ENCODE peak calls at places on chromosomes 13 and 19, in seven cellular contexts. One of them, this sample, is unnamed.

GRCh38 chr13:31556376-31556775 is 182.9 kb upstream of the RXFP2 start:
- DNase-seq in T-helper 1 cell: no peak
- DNase-seq in stimulated activated CD8-positive, alpha-beta memory T cell treated with anti-CD3 and anti-CD28 coated beads, Interleukin-15, amount 100 ng/mL, for 4 hours: no peak
- DNase-seq in cardiac muscle cell: no peak
- DNase-seq in small intestine: no peak
- DNase-seq in ascending aorta: no peak
- DNase-seq in stimulated activated CD4-positive, alpha-beta T cell treated with anti-CD3 and anti-CD28 coated beads, Interleukin-4, amount 100 ng/mL, for 4 hours: no peak
- DNase-seq in this sample: no peak

GRCh38 chr13:67726979-67727378 is 496.8 kb upstream of the PCDH9 start:
- DNase-seq in small intestine: no peak
- DNase-seq in stimulated activated CD8-positive, alpha-beta memory T cell treated with anti-CD3 and anti-CD28 coated beads, Interleukin-15, amount 100 ng/mL, for 4 hours: no peak
- DNase-seq in stimulated activated CD4-positive, alpha-beta T cell treated with anti-CD3 and anti-CD28 coated beads, Interleukin-4, amount 100 ng/mL, for 4 hours: no peak
- DNase-seq in cardiac muscle cell: no peak
- DNase-seq in T-helper 1 cell: no peak
- DNase-seq in ascending aorta: no peak
- DNase-seq in this sample: no peak

GRCh38 chr13:35690546-35690945 is 214.1 kb upstream of the MAB21L1 start:
- DNase-seq in T-helper 1 cell: no peak
- DNase-seq in small intestine: no peak
- DNase-seq in cardiac muscle cell: no peak
- DNase-seq in ascending aorta: no peak
- DNase-seq in stimulated activated CD8-positive, alpha-beta memory T cell treated with anti-CD3 and anti-CD28 coated beads, Interleukin-15, amount 100 ng/mL, for 4 hours: no peak
- DNase-seq in stimulated activated CD4-positive, alpha-beta T cell treated with anti-CD3 and anti-CD28 coated beads, Interleukin-4, amount 100 ng/mL, for 4 hours: no peak
- DNase-seq in this sample: no peak

GRCh38 chr19:54661846-54662489 is 817 bp upstream of the LILRB4 start:
- DNase-seq in T-helper 1 cell: no peak
- DNase-seq in cardiac muscle cell: no peak
- DNase-seq in stimulated activated CD8-positive, alpha-beta memory T cell treated with anti-CD3 and anti-CD28 coated beads, Interleukin-15, amount 100 ng/mL, for 4 hours: no peak
- DNase-seq in ascending aorta: no peak
- DNase-seq in small intestine: no peak
- DNase-seq in stimulated activated CD4-positive, alpha-beta T cell treated with anti-CD3 and anti-CD28 coated beads, Interleukin-4, amount 100 ng/mL, for 4 hours: no peak
- DNase-seq in this sample: peak

GRCh38 chr13:46588019-46588418 is 35.0 kb downstream of the LRCH1 start:
- DNase-seq in stimulated activated CD4-positive, alpha-beta T cell treated with anti-CD3 and anti-CD28 coated beads, Interleukin-4, amount 100 ng/mL, for 4 hours: no peak
- DNase-seq in cardiac muscle cell: no peak
- DNase-seq in stimulated activated CD8-positive, alpha-beta memory T cell treated with anti-CD3 and anti-CD28 coated beads, Interleukin-15, amount 100 ng/mL, for 4 hours: no peak
- DNase-seq in ascending aorta: no peak
- DNase-seq in T-helper 1 cell: no peak
- DNase-seq in small intestine: peak
- DNase-seq in this sample: no peak

GRCh38 chr13:94168784-94169512 is 310.5 kb downstream of the DCT start:
- DNase-seq in T-helper 1 cell: no peak
- DNase-seq in cardiac muscle cell: no peak
- DNase-seq in stimulated activated CD4-positive, alpha-beta T cell treated with anti-CD3 and anti-CD28 coated beads, Interleukin-4, amount 100 ng/mL, for 4 hours: no peak
- DNase-seq in stimulated activated CD8-positive, alpha-beta memory T cell treated with anti-CD3 and anti-CD28 coated beads, Interleukin-15, amount 100 ng/mL, for 4 hours: no peak
- DNase-seq in ascending aorta: no peak
- DNase-seq in small intestine: no peak
- DNase-seq in this sample: no peak

GRCh38 chr13:113485545-113485944 is 5.0 kb downstream of the DCUN1D2 start:
- DNase-seq in cardiac muscle cell: peak
- DNase-seq in T-helper 1 cell: no peak
- DNase-seq in small intestine: no peak
- DNase-seq in stimulated activated CD8-positive, alpha-beta memory T cell treated with anti-CD3 and anti-CD28 coated beads, Interleukin-15, amount 100 ng/mL, for 4 hours: no peak
- DNase-seq in stimulated activated CD4-positive, alpha-beta T cell treated with anti-CD3 and anti-CD28 coated beads, Interleukin-4, amount 100 ng/mL, for 4 hours: no peak
- DNase-seq in ascending aorta: no peak
- DNase-seq in this sample: no peak

GRCh38 chr13:96744665-96745331 is 249.5 kb downstream of the OXGR1 start:
- DNase-seq in cardiac muscle cell: no peak
- DNase-seq in T-helper 1 cell: no peak
- DNase-seq in ascending aorta: no peak
- DNase-seq in stimulated activated CD4-positive, alpha-beta T cell treated with anti-CD3 and anti-CD28 coated beads, Interleukin-4, amount 100 ng/mL, for 4 hours: no peak
- DNase-seq in stimulated activated CD8-positive, alpha-beta memory T cell treated with anti-CD3 and anti-CD28 coated beads, Interleukin-15, amount 100 ng/mL, for 4 hours: no peak
- DNase-seq in small intestine: no peak
- DNase-seq in this sample: no peak

GRCh38 chr13:44271031-44271433 is 102.6 kb upstream of the SERP2 start:
- DNase-seq in ascending aorta: no peak
- DNase-seq in T-helper 1 cell: no peak
- DNase-seq in stimulated activated CD8-positive, alpha-beta memory T cell treated with anti-CD3 and anti-CD28 coated beads, Interleukin-15, amount 100 ng/mL, for 4 hours: no peak
- DNase-seq in cardiac muscle cell: no peak
- DNase-seq in small intestine: no peak
- DNase-seq in stimulated activated CD4-positive, alpha-beta T cell treated with anti-CD3 and anti-CD28 coated beads, Interleukin-4, amount 100 ng/mL, for 4 hours: no peak
- DNase-seq in this sample: no peak

GRCh38 chr13:60001892-60002291 is 161.8 kb downstream of the DIAPH3 start:
- DNase-seq in T-helper 1 cell: no peak
- DNase-seq in small intestine: no peak
- DNase-seq in ascending aorta: no peak
- DNase-seq in stimulated activated CD8-positive, alpha-beta memory T cell treated with anti-CD3 and anti-CD28 coated beads, Interleukin-15, amount 100 ng/mL, for 4 hours: no peak
- DNase-seq in stimulated activated CD4-positive, alpha-beta T cell treated with anti-CD3 and anti-CD28 coated beads, Interleukin-4, amount 100 ng/mL, for 4 hours: no peak
- DNase-seq in cardiac muscle cell: no peak
- DNase-seq in this sample: no peak

GRCh38 chr19:45314708-45315107 is 8.0 kb downstream of the CKM start:
- DNase-seq in cardiac muscle cell: no peak
- DNase-seq in T-helper 1 cell: no peak
- DNase-seq in ascending aorta: no peak
- DNase-seq in small intestine: no peak
- DNase-seq in stimulated activated CD8-positive, alpha-beta memory T cell treated with anti-CD3 and anti-CD28 coated beads, Interleukin-15, amount 100 ng/mL, for 4 hours: no peak
- DNase-seq in stimulated activated CD4-positive, alpha-beta T cell treated with anti-CD3 and anti-CD28 coated beads, Interleukin-4, amount 100 ng/mL, for 4 hours: no peak
- DNase-seq in this sample: no peak

GRCh38 chr13:100392709-100393630 is 195.6 kb downstream of the GGACT start:
- DNase-seq in T-helper 1 cell: no peak
- DNase-seq in cardiac muscle cell: peak
- DNase-seq in ascending aorta: peak
- DNase-seq in stimulated activated CD8-positive, alpha-beta memory T cell treated with anti-CD3 and anti-CD28 coated beads, Interleukin-15, amount 100 ng/mL, for 4 hours: peak
- DNase-seq in stimulated activated CD4-positive, alpha-beta T cell treated with anti-CD3 and anti-CD28 coated beads, Interleukin-4, amount 100 ng/mL, for 4 hours: peak
- DNase-seq in small intestine: peak
- DNase-seq in this sample: peak

GRCh38 chr13:41107104-41107571 is 25.5 kb downstream of the KBTBD6 start:
- DNase-seq in stimulated activated CD4-positive, alpha-beta T cell treated with anti-CD3 and anti-CD28 coated beads, Interleukin-4, amount 100 ng/mL, for 4 hours: no peak
- DNase-seq in small intestine: no peak
- DNase-seq in cardiac muscle cell: no peak
- DNase-seq in stimulated activated CD8-positive, alpha-beta memory T cell treated with anti-CD3 and anti-CD28 coated beads, Interleukin-15, amount 100 ng/mL, for 4 hours: no peak
- DNase-seq in ascending aorta: no peak
- DNase-seq in T-helper 1 cell: no peak
- DNase-seq in this sample: peak

GRCh38 chr13:51912091-51912490 is 50.3 kb downstream of the CCDC70 start:
- DNase-seq in stimulated activated CD8-positive, alpha-beta memory T cell treated with anti-CD3 and anti-CD28 coated beads, Interleukin-15, amount 100 ng/mL, for 4 hours: no peak
- DNase-seq in stimulated activated CD4-positive, alpha-beta T cell treated with anti-CD3 and anti-CD28 coated beads, Interleukin-4, amount 100 ng/mL, for 4 hours: no peak
- DNase-seq in cardiac muscle cell: no peak
- DNase-seq in T-helper 1 cell: no peak
- DNase-seq in small intestine: peak
- DNase-seq in ascending aorta: no peak
- DNase-seq in this sample: peak

GRCh38 chr19:41563847-41564514 is 12.0 kb upstream of the CEACAM21 start:
- DNase-seq in stimulated activated CD4-positive, alpha-beta T cell treated with anti-CD3 and anti-CD28 coated beads, Interleukin-4, amount 100 ng/mL, for 4 hours: peak
- DNase-seq in ascending aorta: no peak
- DNase-seq in cardiac muscle cell: no peak
- DNase-seq in small intestine: no peak
- DNase-seq in stimulated activated CD8-positive, alpha-beta memory T cell treated with anti-CD3 and anti-CD28 coated beads, Interleukin-15, amount 100 ng/mL, for 4 hours: no peak
- DNase-seq in T-helper 1 cell: peak
- DNase-seq in this sample: no peak

GRCh38 chr19:29687244-29687896 is 22.1 kb downstream of the PLEKHF1 start:
- DNase-seq in stimulated activated CD4-positive, alpha-beta T cell treated with anti-CD3 and anti-CD28 coated beads, Interleukin-4, amount 100 ng/mL, for 4 hours: peak
- DNase-seq in ascending aorta: peak
- DNase-seq in small intestine: no peak
- DNase-seq in stimulated activated CD8-positive, alpha-beta memory T cell treated with anti-CD3 and anti-CD28 coated beads, Interleukin-15, amount 100 ng/mL, for 4 hours: no peak
- DNase-seq in T-helper 1 cell: no peak
- DNase-seq in cardiac muscle cell: no peak
- DNase-seq in this sample: no peak

GRCh38 chr19:32910874-32911273 is 41.3 kb upstream of the SLC7A9 start:
- DNase-seq in cardiac muscle cell: no peak
- DNase-seq in stimulated activated CD4-positive, alpha-beta T cell treated with anti-CD3 and anti-CD28 coated beads, Interleukin-4, amount 100 ng/mL, for 4 hours: no peak
- DNase-seq in small intestine: no peak
- DNase-seq in T-helper 1 cell: no peak
- DNase-seq in ascending aorta: no peak
- DNase-seq in stimulated activated CD8-positive, alpha-beta memory T cell treated with anti-CD3 and anti-CD28 coated beads, Interleukin-15, amount 100 ng/mL, for 4 hours: no peak
- DNase-seq in this sample: no peak

GRCh38 chr13:102225892-102226291 is 176.0 kb downstream of the FGF14 start:
- DNase-seq in small intestine: no peak
- DNase-seq in stimulated activated CD4-positive, alpha-beta T cell treated with anti-CD3 and anti-CD28 coated beads, Interleukin-4, amount 100 ng/mL, for 4 hours: no peak
- DNase-seq in stimulated activated CD8-positive, alpha-beta memory T cell treated with anti-CD3 and anti-CD28 coated beads, Interleukin-15, amount 100 ng/mL, for 4 hours: no peak
- DNase-seq in cardiac muscle cell: no peak
- DNase-seq in T-helper 1 cell: no peak
- DNase-seq in ascending aorta: no peak
- DNase-seq in this sample: no peak

GRCh38 chr19:42279148-42279901 is 10.3 kb downstream of the CIC start:
- DNase-seq in stimulated activated CD8-positive, alpha-beta memory T cell treated with anti-CD3 and anti-CD28 coated beads, Interleukin-15, amount 100 ng/mL, for 4 hours: no peak
- DNase-seq in T-helper 1 cell: no peak
- DNase-seq in ascending aorta: no peak
- DNase-seq in cardiac muscle cell: no peak
- DNase-seq in stimulated activated CD4-positive, alpha-beta T cell treated with anti-CD3 and anti-CD28 coated beads, Interleukin-4, amount 100 ng/mL, for 4 hours: no peak
- DNase-seq in small intestine: no peak
- DNase-seq in this sample: no peak

GRCh38 chr13:48500652-48501197 is 32.2 kb downstream of the RCBTB2 start:
- DNase-seq in ascending aorta: no peak
- DNase-seq in small intestine: no peak
- DNase-seq in T-helper 1 cell: no peak
- DNase-seq in cardiac muscle cell: no peak
- DNase-seq in stimulated activated CD4-positive, alpha-beta T cell treated with anti-CD3 and anti-CD28 coated beads, Interleukin-4, amount 100 ng/mL, for 4 hours: no peak
- DNase-seq in stimulated activated CD8-positive, alpha-beta memory T cell treated with anti-CD3 and anti-CD28 coated beads, Interleukin-15, amount 100 ng/mL, for 4 hours: no peak
- DNase-seq in this sample: no peak

GRCh38 chr19:46878613-46879375 is 18.0 kb downstream of the ARHGAP35 start:
- DNase-seq in stimulated activated CD4-positive, alpha-beta T cell treated with anti-CD3 and anti-CD28 coated beads, Interleukin-4, amount 100 ng/mL, for 4 hours: no peak
- DNase-seq in ascending aorta: no peak
- DNase-seq in T-helper 1 cell: no peak
- DNase-seq in cardiac muscle cell: no peak
- DNase-seq in stimulated activated CD8-positive, alpha-beta memory T cell treated with anti-CD3 and anti-CD28 coated beads, Interleukin-15, amount 100 ng/mL, for 4 hours: no peak
- DNase-seq in small intestine: no peak
- DNase-seq in this sample: no peak

GRCh38 chr19:51751655-51752054 is at the start of gene FPR1:
- DNase-seq in stimulated activated CD4-positive, alpha-beta T cell treated with anti-CD3 and anti-CD28 coated beads, Interleukin-4, amount 100 ng/mL, for 4 hours: no peak
- DNase-seq in T-helper 1 cell: no peak
- DNase-seq in cardiac muscle cell: no peak
- DNase-seq in small intestine: no peak
- DNase-seq in stimulated activated CD8-positive, alpha-beta memory T cell treated with anti-CD3 and anti-CD28 coated beads, Interleukin-15, amount 100 ng/mL, for 4 hours: no peak
- DNase-seq in ascending aorta: peak
- DNase-seq in this sample: peak

GRCh38 chr13:96089749-96090239 is at the start of gene HS6ST3:
- DNase-seq in ascending aorta: peak
- DNase-seq in cardiac muscle cell: peak
- DNase-seq in T-helper 1 cell: no peak
- DNase-seq in stimulated activated CD8-positive, alpha-beta memory T cell treated with anti-CD3 and anti-CD28 coated beads, Interleukin-15, amount 100 ng/mL, for 4 hours: no peak
- DNase-seq in small intestine: no peak
- DNase-seq in stimulated activated CD4-positive, alpha-beta T cell treated with anti-CD3 and anti-CD28 coated beads, Interleukin-4, amount 100 ng/mL, for 4 hours: no peak
- DNase-seq in this sample: no peak

GRCh38 chr19:3698386-3698950 is 1.8 kb downstream of the PIP5K1C start:
- DNase-seq in small intestine: no peak
- DNase-seq in stimulated activated CD4-positive, alpha-beta T cell treated with anti-CD3 and anti-CD28 coated beads, Interleukin-4, amount 100 ng/mL, for 4 hours: no peak
- DNase-seq in stimulated activated CD8-positive, alpha-beta memory T cell treated with anti-CD3 and anti-CD28 coated beads, Interleukin-15, amount 100 ng/mL, for 4 hours: no peak
- DNase-seq in ascending aorta: no peak
- DNase-seq in cardiac muscle cell: no peak
- DNase-seq in T-helper 1 cell: no peak
- DNase-seq in this sample: no peak

This sample was measured in upper lobe of left lung.